ENCODE peak calls at places on chromosome 7, in nine cellular contexts. H, L, Q, F, E, R, J, I and S are unnamed samples. For H3K4me1, the result is how much of the 10 kb centered on the place peaks cover.

GRCh38 chr7:152860302-152860701 is 100.8 kb downstream of the ACTR3B start:
- DNase-seq in H (no peak), L (no peak), Q (no peak), F (no peak), E (no peak), R (no peak), J (no peak), I (no peak), S (no peak)

GRCh38 chr7:151556592-151556991 is 36.9 kb upstream of the RHEB start:
- DNase-seq in H (no peak), L (no peak), Q (no peak), F (no peak), E (no peak), R (no peak), J (no peak), I (no peak), S (no peak)

GRCh38 chr7:32116436-32116835 is 46.2 kb upstream of the PDE1C start:
- DNase-seq in H (no peak), L (no peak), Q (no peak), F (no peak), E (no peak), R (no peak), J (no peak), I (no peak), S (no peak)

GRCh38 chr7:129438839-129439640 is 4.8 kb downstream of the STRIP2 start:
- DNase-seq in H (no peak), L (peak), Q (no peak), F (no peak), E (peak), R (no peak), J (no peak), I (no peak), S (no peak)

GRCh38 chr7:155591055-155591750 is 44.8 kb upstream of the CNPY1 start:
- DNase-seq in H (peak), L (peak), Q (peak), F (no peak), E (no peak), R (no peak), J (no peak), I (no peak), S (no peak)

GRCh38 chr7:102085223-102085772 is 201.4 kb upstream of the SH2B2 start:
- DNase-seq in H (no peak), L (no peak), Q (no peak), F (no peak), E (no peak), R (no peak), J (no peak), I (no peak), S (no peak)

GRCh38 chr7:143048827-143049226 is 3.3 kb upstream of the OR6V1 start:
- DNase-seq in H (no peak), L (no peak), Q (no peak), F (no peak), E (no peak), R (no peak), J (no peak), I (no peak), S (no peak)

GRCh38 chr7:5237286-5237685 is 45.5 kb upstream of the SLC29A4 start:
- DNase-seq in H (peak), L (no peak), Q (peak), F (peak), E (no peak), R (peak), J (no peak), I (peak), S (peak)

GRCh38 chr7:100572949-100573675 is 588 bp downstream of the SAP25 start:
- DNase-seq in H (no peak), L (no peak), Q (no peak), F (no peak), E (no peak), R (no peak), J (peak), I (no peak), S (no peak)
- H3K4me1 ChIP-seq in H (under half), L (under half), Q (under half), F (under half), E (half or more), R (under half), J (under half), I (under half), S (under half)

GRCh38 chr7:44279731-44280505 is 45.5 kb downstream of the CAMK2B start:
- DNase-seq in H (peak), L (no peak), Q (peak), F (peak), E (no peak), R (no peak), J (peak), I (peak), S (peak)
- TF ChIP-seq EP300 in H (no peak), L (no peak), Q (no peak), F (no peak), E (no peak), R (no peak), J (no peak), I (no peak), S (no peak)

GRCh38 chr7:105677395-105677701 is 96.1 kb upstream of the EFCAB10 start:
- DNase-seq in H (no peak), L (no peak), Q (no peak), F (no peak), E (no peak), R (no peak), J (no peak), I (no peak), S (no peak)
- H3K4me1 ChIP-seq in H (half or more), L (under half), Q (half or more), F (under half), E (under half), R (under half), J (under half), I (half or more), S (under half)

DNA sequence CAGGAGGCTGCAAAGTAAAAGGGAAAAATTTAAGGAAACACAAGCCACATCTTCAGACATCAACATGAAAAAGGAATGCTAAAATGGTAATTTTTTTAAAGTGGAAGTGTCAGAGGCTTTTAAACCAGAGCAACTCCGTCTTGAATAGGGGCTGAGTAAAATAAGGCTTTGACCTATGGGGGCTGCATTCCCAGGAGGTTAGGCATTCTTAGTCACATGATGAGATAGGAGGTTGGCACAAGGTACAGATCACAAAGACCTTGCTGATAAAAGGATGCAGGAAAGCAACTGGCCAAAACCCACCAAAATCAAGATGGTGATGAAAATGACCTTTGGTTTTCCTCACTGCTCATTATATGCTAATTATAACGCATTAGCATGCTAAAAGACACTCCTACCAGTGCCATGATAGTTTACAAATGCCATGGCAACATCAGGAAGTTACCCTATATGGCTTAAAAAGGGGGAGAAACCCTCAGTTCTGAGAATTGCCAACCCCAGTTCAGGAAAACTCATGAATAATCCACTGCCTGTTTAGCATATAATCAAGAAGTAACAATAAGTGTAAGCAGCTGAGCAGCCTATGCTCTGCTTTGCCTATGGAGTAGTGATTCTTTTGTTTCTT is 128.3 kb downstream of the SKAP2 start:
- DNase-seq in H (no peak), L (no peak), Q (no peak), F (no peak), E (no peak), R (no peak), J (no peak), I (no peak), S (no peak)
- TF ChIP-seq EP300 in H (no peak), L (no peak), Q (no peak), F (no peak), E (no peak), R (no peak), J (no peak), I (no peak), S (no peak)

DNA sequence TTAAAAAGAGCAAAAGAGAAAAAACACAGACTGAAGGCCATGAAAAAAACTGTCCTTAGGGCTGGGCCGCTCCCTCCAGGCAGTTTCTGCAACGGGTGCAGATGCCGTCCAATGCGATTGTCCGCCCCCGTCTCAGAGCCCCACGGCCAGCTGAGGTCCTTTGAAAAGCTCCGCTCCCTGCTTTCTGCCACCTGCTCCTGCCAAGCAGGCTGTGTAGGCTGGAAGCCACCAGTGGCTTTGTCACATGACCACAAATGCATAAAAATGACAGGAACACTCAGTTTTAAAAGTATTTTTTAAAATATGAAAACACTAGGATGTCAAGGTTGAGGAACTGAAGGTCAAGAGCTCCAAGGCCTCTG is 71.7 kb downstream of the AMZ1 start:
- DNase-seq in H (no peak), L (no peak), Q (no peak), F (no peak), E (no peak), R (peak), J (no peak), I (no peak), S (peak)
- H3K4me1 ChIP-seq in H (half or more), L (under half), Q (half or more), F (under half), E (under half), R (under half), J (under half), I (half or more), S (under half)

DNA sequence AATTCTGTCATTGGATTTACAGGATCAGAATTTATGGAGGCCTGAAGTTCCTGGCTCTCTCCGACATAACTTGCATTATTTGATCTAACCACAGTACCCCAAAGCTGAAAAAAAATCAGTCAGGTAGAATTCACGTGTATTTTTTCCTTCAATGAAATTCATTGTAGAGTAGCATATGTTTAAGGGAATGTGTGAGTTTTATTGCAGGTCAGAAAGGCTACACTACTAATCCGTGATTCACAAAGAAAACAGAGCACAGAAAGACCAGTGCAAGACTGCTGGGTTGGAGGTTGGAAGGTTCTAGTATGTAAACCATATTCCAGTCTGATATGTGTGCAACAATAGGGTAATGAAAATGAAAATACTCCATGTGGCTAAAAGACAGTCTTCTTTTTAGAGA is 247.0 kb upstream of the FERD3L start:
- DNase-seq in H (no peak), L (no peak), Q (no peak), F (no peak), E (no peak), R (no peak), J (no peak), I (no peak), S (no peak)
- TF ChIP-seq EP300 in H (no peak), L (no peak), Q (no peak), F (no peak), E (no peak), R (no peak), J (no peak), I (no peak), S (no peak)

DNA sequence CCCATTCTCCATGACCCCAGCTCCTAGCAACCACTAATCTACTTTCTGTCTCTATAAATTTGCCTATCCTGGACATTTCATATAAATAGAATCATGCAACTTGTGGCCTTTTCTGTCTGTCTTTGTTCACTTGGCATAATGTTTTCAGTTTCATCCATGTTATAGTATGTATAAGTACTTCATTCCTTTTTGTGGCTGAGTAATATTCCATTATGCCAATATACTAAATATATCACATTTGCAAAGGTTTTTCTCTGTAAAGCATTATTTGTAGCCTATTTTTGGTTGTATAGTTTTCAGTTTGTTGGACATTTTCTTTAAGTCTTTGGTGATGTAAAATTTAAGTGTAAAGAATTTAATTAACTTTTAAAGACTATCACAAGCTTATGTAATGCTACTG is 2.2 kb downstream of the PTPRZ1 start:
- DNase-seq in H (no peak), L (no peak), Q (no peak), F (no peak), E (no peak), R (no peak), J (no peak), I (no peak), S (no peak)
- H3K4me1 ChIP-seq in H (under half), L (under half), Q (under half), F (under half), E (under half), R (under half), J (under half), I (under half), S (under half)

GRCh38 chr7:117212969-117213877 is 109.6 kb downstream of the WNT2 start:
- DNase-seq in H (peak), L (peak), Q (no peak), F (peak), E (peak), R (peak), J (peak), I (peak), S (no peak)
- TF ChIP-seq EP300 in H (no peak), L (no peak), Q (no peak), F (no peak), E (no peak), R (no peak), J (no peak), I (no peak), S (no peak)

GRCh38 chr7:2074694-2075093 is 158.1 kb downstream of the MAD1L1 start:
- DNase-seq in H (no peak), L (no peak), Q (no peak), F (no peak), E (no peak), R (no peak), J (no peak), I (no peak), S (peak)
- H3K4me1 ChIP-seq in H (under half), L (under half), Q (under half), F (under half), E (under half), R (under half), J (under half), I (under half), S (under half)